ENCODE peak calls at places on chromosomes 6 and 20, in four cellular contexts. W is mammary epithelial cell, B is pancreas, V is IMR-90. D is an unnamed sample. For H3K9me3 and H3K36me3, the result is how much of the 10 kb centered on the place peaks cover.

GRCh38 chr6:55545791-55546190 is 33.2 kb downstream of the HMGCLL1 start:
- DNase-seq in W (no peak), B (no peak), V (no peak), D (no peak)

GRCh38 chr6:7636151-7636550 is 46.2 kb downstream of the SNRNP48 start:
- DNase-seq in W (no peak), B (no peak), V (no peak), D (no peak)

GRCh38 chr20:33919653-33920052 is 74.1 kb upstream of the RALY start:
- DNase-seq in W (no peak), B (no peak), V (no peak), D (no peak)

GRCh38 chr6:75065524-75065923 is 140.3 kb downstream of the COL12A1 start:
- DNase-seq in W (no peak), B (no peak), V (peak), D (no peak)

GRCh38 chr6:155171747-155172191 is 92.0 kb upstream of the CLDN20 start:
- DNase-seq in W (no peak), B (no peak), V (peak), D (no peak)

GRCh38 chr6:168147205-168147738 is 68.3 kb upstream of the FRMD1 start:
- DNase-seq in W (no peak), B (no peak), V (no peak), D (no peak)

GRCh38 chr20:46176744-46177378 is 58.7 kb downstream of the CD40 start:
- DNase-seq in W (no peak), B (no peak), V (no peak), D (no peak)

GRCh38 chr6:161417712-161418457 is 144.0 kb upstream of the AGPAT4 start:
- DNase-seq in W (no peak), B (peak), V (peak), D (peak)

GRCh38 chr6:71395731-71396409 is 107.3 kb downstream of the OGFRL1 start:
- DNase-seq in W (no peak), B (no peak), V (no peak), D (no peak)

DNA sequence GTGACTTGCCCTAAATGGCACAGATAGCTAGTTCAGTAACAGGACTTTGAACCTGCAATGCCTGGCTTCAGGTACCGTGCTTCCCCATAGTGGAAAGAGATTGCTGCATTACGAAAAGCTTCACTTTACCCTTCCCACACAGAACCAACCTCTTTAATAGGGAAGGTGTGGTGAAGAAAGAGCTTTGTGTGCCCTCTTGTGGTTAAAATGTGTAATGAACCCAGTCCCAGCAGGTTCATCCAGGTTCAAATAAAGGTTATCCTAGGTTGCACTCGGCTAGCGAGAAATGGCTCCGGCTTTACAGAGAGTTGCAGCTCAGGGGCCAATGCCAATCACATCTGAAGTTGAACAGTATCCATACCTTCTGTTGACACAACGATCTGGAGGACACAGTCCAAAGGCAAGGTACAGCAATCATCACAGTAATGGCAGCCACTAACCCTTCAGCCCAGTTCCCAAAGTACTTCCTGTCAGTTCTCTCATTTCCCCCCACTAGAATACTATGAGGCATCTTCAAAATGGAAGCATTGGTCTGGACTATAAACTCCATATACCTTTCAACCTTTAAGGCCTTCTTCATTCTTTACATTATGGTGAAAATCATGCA is 3.0 kb downstream of the DEFB115 start:
- DNase-seq in W (peak), B (no peak), V (no peak), D (no peak)
- H3K9me3 ChIP-seq in W (under half), B (under half), V (under half), D (under half)

DNA sequence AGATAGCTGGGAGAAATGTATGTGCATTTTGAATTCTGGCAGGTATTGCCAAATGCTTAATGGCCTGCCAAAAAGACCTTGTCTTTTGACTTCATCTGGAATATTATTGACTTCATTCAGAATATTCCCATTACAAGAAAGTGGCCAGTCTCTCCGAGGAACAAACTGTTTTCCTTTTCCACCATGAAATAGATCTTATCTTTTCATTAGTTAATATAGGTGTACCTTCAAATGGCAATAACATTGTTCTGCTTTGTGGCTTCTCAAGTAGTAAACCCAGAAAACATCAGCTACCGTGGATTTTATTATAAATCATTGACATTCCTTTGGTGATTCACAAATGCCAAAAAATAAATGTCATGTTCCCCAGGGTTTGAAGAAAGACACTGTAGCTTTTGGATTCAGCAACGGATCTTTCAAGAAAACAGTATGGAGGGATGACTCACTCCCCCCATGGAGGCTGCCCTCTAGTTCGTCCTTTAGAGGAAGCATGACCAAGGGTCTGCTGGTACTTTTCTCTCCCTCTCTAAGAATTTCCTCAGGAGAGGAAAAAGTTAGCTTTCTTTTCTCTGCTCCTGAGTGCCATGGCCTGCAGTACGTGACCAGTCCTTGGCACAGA is 1.1 kb upstream of the RNF182 start:
- DNase-seq in W (no peak), B (no peak), V (peak), D (peak)
- H3K4me3 ChIP-seq in W (no peak), B (no peak), V (peak), D (peak)

DNA sequence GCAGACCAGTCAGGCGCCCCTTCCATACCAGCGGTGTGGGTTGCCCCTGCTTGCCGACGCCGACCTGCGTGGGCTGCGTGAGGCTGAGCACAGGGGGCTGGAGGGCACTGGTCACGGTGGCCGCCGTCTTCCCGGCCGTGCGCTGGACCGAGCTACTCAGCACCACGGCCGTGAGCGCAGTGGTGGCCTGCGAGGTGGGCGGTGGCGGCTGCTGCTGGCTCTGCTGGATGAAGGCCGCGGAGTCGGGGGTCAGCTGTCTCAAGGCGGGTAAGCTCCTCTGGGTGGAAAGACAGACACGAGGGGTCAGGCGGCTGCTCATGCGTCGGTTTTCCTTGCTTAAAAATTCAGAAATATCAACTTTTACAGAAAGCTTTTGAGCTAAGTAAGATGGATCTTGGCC is 59.2 kb downstream of the TAF4 start:
- DNase-seq in W (no peak), B (no peak), V (no peak), D (no peak)
- H3K36me3 ChIP-seq in W (under half), B (under half), V (half or more), D (half or more)

GRCh38 chr6:22637781-22638180 is 68.4 kb downstream of the HDGFL1 start:
- DNase-seq in W (no peak), B (no peak), V (no peak), D (no peak)
- H3K9me3 ChIP-seq in W (under half), B (under half), V (under half), D (under half)

GRCh38 chr20:6008254-6008653 is 45.6 kb downstream of the LRRN4 start:
- DNase-seq in W (peak), B (no peak), V (peak), D (peak)

GRCh38 chr20:6012166-6012565 is 41.7 kb downstream of the LRRN4 start:
- DNase-seq in W (no peak), B (no peak), V (no peak), D (no peak)

GRCh38 chr20:6006603-6006949 is 47.3 kb downstream of the LRRN4 start:
- DNase-seq in W (no peak), B (no peak), V (no peak), D (no peak)

GRCh38 chr20:6007529-6008103 is 46.2 kb downstream of the LRRN4 start:
- DNase-seq in W (no peak), B (no peak), V (no peak), D (no peak)

DNA sequence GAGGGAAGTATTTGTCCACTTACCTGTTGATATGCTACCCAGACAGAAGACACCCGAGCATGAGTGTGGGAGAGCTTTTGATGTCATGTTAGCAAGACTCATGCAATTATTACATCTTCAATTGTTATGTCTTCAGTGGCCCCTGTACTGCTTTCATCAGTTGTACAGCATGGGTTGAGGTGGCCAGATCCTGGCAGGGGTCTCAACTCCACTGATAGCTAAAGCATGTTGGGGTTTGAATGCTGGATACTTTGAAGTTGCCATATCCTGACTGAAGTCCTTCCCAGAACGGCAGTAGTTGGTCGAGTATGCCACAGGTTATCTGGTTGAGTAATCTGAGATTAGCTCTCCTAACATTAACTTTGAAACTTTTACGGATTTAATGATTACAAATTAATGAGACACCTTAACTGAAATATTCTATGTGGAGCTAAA is 46.7 kb downstream of the LRRN4 start:
- DNase-seq in W (peak), B (no peak), V (no peak), D (no peak)
- H3K4me3 ChIP-seq in W (peak), B (peak), V (peak), D (peak)

D was measured in MG63.